ENCODE peak calls at places on chromosome 4, in four cellular contexts. O is GM12878, Q is HepG2, K is K562. V is an unnamed sample.

GRCh38 chr4:8188743-8189550 is 10.1 kb upstream of the SH3TC1 start:
- DNase-seq in O (no peak), Q (no peak), K (no peak), V (no peak)

GRCh38 chr4:27027428-27027827 is 166.8 kb downstream of the STIM2 start:
- DNase-seq in O (no peak), Q (no peak), K (no peak), V (no peak)

GRCh38 chr4:11489449-11490083 is 60.9 kb upstream of the HS3ST1 start:
- DNase-seq in O (no peak), Q (no peak), K (no peak), V (no peak)

GRCh38 chr4:155930330-155930729 is 23.3 kb downstream of the CTSO start:
- DNase-seq in O (no peak), Q (no peak), K (no peak), V (no peak)

GRCh38 chr4:5770051-5770450 is 59.0 kb downstream of the EVC start:
- DNase-seq in O (no peak), Q (no peak), K (no peak), V (no peak)

GRCh38 chr4:57023104-57023503 is 44.4 kb downstream of the POLR2B start:
- DNase-seq in O (no peak), Q (no peak), K (no peak), V (no peak)

GRCh38 chr4:8682725-8683124 is 90.2 kb downstream of the CPZ start:
- DNase-seq in O (no peak), Q (no peak), K (no peak), V (no peak)

GRCh38 chr4:79576480-79576803 is 168.4 kb upstream of the GK2 start:
- DNase-seq in O (no peak), Q (peak; percentile 21), K (no peak), V (peak; percentile 40)

GRCh38 chr4:6011686-6012085 is 6.5 kb downstream of the C4orf50 start:
- DNase-seq in O (no peak), Q (no peak), K (no peak), V (no peak)

GRCh38 chr4:76206222-76206942 is 7.2 kb downstream of the SCARB2 start:
- DNase-seq in O (no peak), Q (no peak), K (no peak), V (no peak)

GRCh38 chr4:41304221-41304620 is 47.5 kb downstream of the UCHL1 start:
- DNase-seq in O (no peak), Q (no peak), K (no peak), V (no peak)

GRCh38 chr4:152074573-152074972 is 313.8 kb upstream of the GATB start:
- DNase-seq in O (no peak), Q (no peak), K (no peak), V (no peak)

GRCh38 chr4:98657531-98658286 is 702 bp downstream of the TSPAN5 start:
- DNase-seq in O (no peak), Q (no peak), K (no peak), V (peak; percentile 65)

GRCh38 chr4:4666187-4666586 is 124.3 kb upstream of the STX18 start:
- DNase-seq in O (no peak), Q (no peak), K (no peak), V (no peak)

GRCh38 chr4:17111959-17112659 is 213.7 kb upstream of the LDB2 start:
- DNase-seq in O (no peak), Q (peak; percentile 6), K (peak; percentile 33), V (peak; percentile 53)

GRCh38 chr4:183960912-183961569 is 55.9 kb downstream of the STOX2 start:
- DNase-seq in O (no peak), Q (no peak), K (no peak), V (peak; percentile 10)
- TF ChIP-seq BHLHE40 in O (no peak), Q (no peak), K (no peak), V (no peak)

GRCh38 chr4:88007304-88008132 is at the start of gene PKD2:
- DNase-seq in O (no peak), Q (no peak), K (peak; percentile 85), V (peak; percentile 81)

GRCh38 chr4:88009871-88010270 is 2.4 kb downstream of the PKD2 start:
- DNase-seq in O (no peak), Q (no peak), K (no peak), V (no peak)

GRCh38 chr4:88006956-88007303 is 505 bp upstream of the PKD2 start:
- DNase-seq in O (no peak), Q (no peak), K (no peak), V (no peak)

GRCh38 chr4:88008624-88009235 is 1.3 kb downstream of the PKD2 start:
- DNase-seq in O (no peak), Q (no peak), K (no peak), V (no peak)

GRCh38 chr4:88008133-88008621 is 742 bp downstream of the PKD2 start:
- DNase-seq in O (no peak), Q (peak; percentile 26), K (no peak), V (peak; percentile 68)
- TF ChIP-seq FOXK2 in O (no peak), Q (no peak), K (no peak), V (no peak)

GRCh38 chr4:189802884-189803283 is 137.8 kb upstream of the FRG1 start:
- DNase-seq in O (no peak), Q (no peak), K (no peak), V (no peak)
- TF ChIP-seq BHLHE40 in O (no peak), Q (no peak), K (no peak), V (no peak)

GRCh38 chr4:153257966-153258365 is 53.7 kb downstream of the TRIM2 start:
- DNase-seq in O (no peak), Q (no peak), K (no peak), V (no peak)
- TF ChIP-seq FOXK2 in O (no peak), Q (no peak), K (no peak), V (no peak)

DNA sequence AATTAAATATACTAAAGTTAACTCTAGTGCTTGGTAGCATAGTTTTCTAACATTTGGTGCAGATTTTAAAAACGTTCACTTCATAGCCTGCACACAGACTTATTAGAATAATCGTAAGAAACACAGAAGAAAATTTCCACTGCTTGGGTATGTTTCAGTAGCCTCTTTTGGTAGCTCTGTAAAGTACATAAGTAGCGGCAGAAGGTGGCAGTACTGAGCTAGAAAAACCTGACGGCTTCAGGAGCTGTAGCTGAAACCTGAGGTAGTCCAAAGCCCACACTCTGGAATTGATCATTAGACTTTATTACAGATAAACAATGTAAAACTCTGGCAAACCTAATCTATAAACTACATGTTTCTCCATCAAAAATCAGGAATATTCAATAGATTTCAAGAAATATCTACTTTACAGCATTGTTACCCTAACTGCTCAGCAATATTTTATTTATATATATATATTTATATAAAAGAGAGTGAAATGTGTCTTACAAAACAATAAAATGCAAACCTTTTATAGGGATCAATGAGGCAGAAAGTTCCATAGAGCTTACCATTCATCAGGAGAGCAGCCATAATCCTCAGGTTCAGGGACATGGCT is 88.2 kb downstream of the ATP8A1 start:
- DNase-seq in O (peak; percentile 25), Q (peak; percentile 56), K (peak; percentile 30), V (peak; percentile 57)
- TF ChIP-seq BHLHE40 in O (no peak), Q (no peak), K (no peak), V (no peak)

DNA sequence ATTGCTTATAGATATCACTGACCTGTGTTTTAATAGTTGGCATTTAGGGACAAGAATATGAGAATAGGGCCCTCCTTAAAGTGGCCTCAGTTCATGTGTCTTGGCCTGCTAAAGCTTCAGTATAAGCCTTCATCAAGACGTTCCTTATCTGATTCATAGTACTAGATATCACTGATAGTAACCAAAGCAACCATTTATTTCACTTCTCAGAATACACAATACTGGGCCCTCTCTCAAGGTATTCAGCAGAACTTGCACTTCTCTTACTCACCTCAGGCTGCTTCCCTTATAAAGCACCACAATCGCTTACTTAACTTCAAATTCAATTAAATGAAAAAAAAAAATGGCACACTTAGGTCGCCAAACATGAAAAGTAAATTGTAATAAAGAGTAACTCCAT is 259.4 kb upstream of the PCDH7 start:
- DNase-seq in O (no peak), Q (no peak), K (no peak), V (no peak)
- TF ChIP-seq FOXK2 in O (no peak), Q (no peak), K (no peak), V (no peak)

GRCh38 chr4:52848255-52848654 is 13.9 kb upstream of the RASL11B start:
- DNase-seq in O (no peak), Q (no peak), K (no peak), V (no peak)

GRCh38 chr4:52843958-52844357 is 18.2 kb upstream of the RASL11B start:
- DNase-seq in O (no peak), Q (no peak), K (no peak), V (no peak)

GRCh38 chr4:52843351-52843750 is 18.8 kb upstream of the RASL11B start:
- DNase-seq in O (no peak), Q (no peak), K (no peak), V (no peak)

GRCh38 chr4:52844596-52844995 is 17.5 kb upstream of the RASL11B start:
- DNase-seq in O (no peak), Q (no peak), K (no peak), V (no peak)

DNA sequence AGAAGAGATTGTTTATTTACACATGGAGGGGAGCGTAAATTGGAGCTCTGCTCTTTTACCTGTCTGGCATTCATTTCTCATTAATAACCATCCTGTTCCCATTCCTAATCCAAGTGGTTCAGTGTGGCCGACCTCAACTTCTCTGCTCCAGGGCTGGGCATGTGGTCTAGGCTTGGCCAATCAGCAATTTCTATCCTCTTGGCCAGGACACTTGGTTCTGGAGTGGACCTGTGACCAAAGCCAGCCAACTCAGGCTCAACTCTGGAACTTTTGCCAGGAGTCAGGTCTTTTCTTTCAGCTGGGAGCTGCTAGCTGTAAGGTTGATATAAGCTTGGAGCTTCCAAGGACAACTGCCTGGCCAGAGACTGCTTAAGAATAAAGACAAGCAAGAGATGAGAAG is 15.6 kb upstream of the RASL11B start:
- DNase-seq in O (no peak), Q (no peak), K (no peak), V (no peak)
- TF ChIP-seq BHLHE40 in O (no peak), Q (no peak), K (no peak), V (no peak)

GRCh38 chr4:139142097-139142496 is 34.9 kb downstream of the ELF2 start:
- DNase-seq in O (peak; percentile 15), Q (no peak), K (no peak), V (no peak)

GRCh38 chr4:139144911-139145551 is 32.0 kb downstream of the ELF2 start:
- DNase-seq in O (no peak), Q (no peak), K (no peak), V (no peak)

GRCh38 chr4:139142980-139143379 is 34.0 kb downstream of the ELF2 start:
- DNase-seq in O (no peak), Q (no peak), K (no peak), V (no peak)

GRCh38 chr4:139145552-139145932 is 31.5 kb downstream of the ELF2 start:
- DNase-seq in O (no peak), Q (no peak), K (no peak), V (no peak)

DNA sequence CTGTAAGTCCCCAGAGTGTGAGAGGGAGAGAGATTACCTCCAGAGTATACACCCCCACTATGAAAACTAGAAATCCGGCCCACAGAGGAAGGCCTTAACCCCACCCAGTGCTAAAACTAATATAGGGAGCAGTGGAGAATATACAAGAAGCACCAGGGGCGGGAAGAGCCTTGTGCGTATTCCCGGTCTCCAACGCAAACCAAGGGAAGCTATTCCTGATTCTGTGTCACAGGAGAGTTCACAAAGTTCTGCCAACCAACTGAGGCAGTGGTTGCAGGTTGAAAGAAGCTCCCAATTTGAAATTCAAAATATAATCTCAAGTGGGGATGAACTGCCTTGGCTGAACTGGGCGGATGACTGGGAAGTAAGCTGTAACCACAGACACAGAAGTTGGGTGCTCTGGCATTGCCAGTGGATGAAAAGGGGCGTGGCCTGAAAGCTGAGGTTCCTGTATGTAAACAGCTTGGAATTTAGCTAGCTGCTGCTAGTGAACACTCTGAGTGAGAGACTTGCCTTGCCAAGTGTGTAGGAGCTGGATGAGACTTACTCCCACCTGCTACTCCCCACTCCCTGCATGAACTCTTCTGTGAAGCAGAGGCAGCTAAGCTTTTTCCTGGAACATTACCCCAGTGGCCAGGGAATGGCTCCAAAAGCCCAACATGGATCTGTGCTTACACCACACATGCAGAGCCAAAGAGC is 32.7 kb downstream of the ELF2 start:
- DNase-seq in O (no peak), Q (no peak), K (no peak), V (no peak)
- TF ChIP-seq FOXK2 in O (no peak), Q (no peak), K (no peak), V (no peak)

V was measured in HEK293T.